ENCODE peak calls at places on chromosome 16, in six cellular contexts. M is fibroblast of mammary gland, X is mucosa of gallbladder, V is aorta, C is MCF 10A, E is NCI-H1694 treated with DMSO at 0.1 percent for 48 hours. O is an unnamed sample.

GRCh38 chr16:11224096-11224893 is 31.7 kb downstream of the SOCS1 start:
- DNase-seq in M (no peak), X (peak; percentile 61), V (peak; percentile 77), C (no peak), E (no peak), O (no peak)

GRCh38 chr16:86524029-86524428 is 13.7 kb downstream of the FOXF1 start:
- DNase-seq in M (no peak), X (no peak), V (no peak), C (no peak), E (no peak), O (no peak)

GRCh38 chr16:81460075-81460474 is 15.5 kb downstream of the CMIP start:
- DNase-seq in M (no peak), X (no peak), V (no peak), C (no peak), E (no peak), O (no peak)

GRCh38 chr16:57529324-57530103 is 6.9 kb downstream of the CCDC102A start:
- DNase-seq in M (no peak), X (no peak), V (no peak), C (no peak), E (no peak), O (peak; percentile 8)

GRCh38 chr16:78484509-78485058 is 385.1 kb downstream of the WWOX start:
- DNase-seq in M (no peak), X (no peak), V (no peak), C (no peak), E (no peak), O (no peak)

GRCh38 chr16:1137604-1138003 is 15.3 kb upstream of the CACNA1H start:
- DNase-seq in M (peak; percentile 72), X (peak; percentile 85), V (no peak), C (no peak), E (no peak), O (no peak)

GRCh38 chr16:75065149-75065807 is 51.3 kb downstream of the LDHD start:
- DNase-seq in M (no peak), X (no peak), V (no peak), C (no peak), E (no peak), O (no peak)

GRCh38 chr16:586645-587590 is 2.9 kb upstream of the RAB40C start:
- DNase-seq in M (no peak), X (no peak), V (no peak), C (no peak), E (no peak), O (no peak)

GRCh38 chr16:83933885-83934683 is 19.0 kb upstream of the OSGIN1 start:
- DNase-seq in M (peak; percentile 67), X (no peak), V (no peak), C (no peak), E (no peak), O (no peak)

GRCh38 chr16:27852681-27853080 is 210.8 kb downstream of the GSG1L start:
- DNase-seq in M (no peak), X (no peak), V (no peak), C (no peak), E (no peak), O (no peak)

GRCh38 chr16:9798474-9798873 is 383.8 kb downstream of the GRIN2A start:
- DNase-seq in M (no peak), X (no peak), V (no peak), C (no peak), E (no peak), O (no peak)

GRCh38 chr16:23174622-23175021 is 7.9 kb upstream of the SCNN1G start:
- DNase-seq in M (peak; percentile 10), X (no peak), V (no peak), C (peak; percentile 41), E (no peak), O (no peak)

GRCh38 chr16:4626396-4626795 is 1.8 kb downstream of the MGRN1 start:
- DNase-seq in M (no peak), X (no peak), V (no peak), C (no peak), E (no peak), O (no peak)

GRCh38 chr16:51113254-51114125 is 37.6 kb downstream of the SALL1 start:
- DNase-seq in M (no peak), X (no peak), V (no peak), C (no peak), E (no peak), O (no peak)

GRCh38 chr16:87297918-87298631 is 19.1 kb downstream of the C16orf95 start:
- DNase-seq in M (peak; percentile 21), X (peak; percentile 24), V (no peak), C (peak; percentile 39), E (no peak), O (peak; percentile 61)

GRCh38 chr16:70646260-70647241 is at the start of gene IL34:
- DNase-seq in M (peak; percentile 10), X (no peak), V (peak; percentile 59), C (no peak), E (no peak), O (no peak)

GRCh38 chr16:57618306-57619132 is 9.9 kb upstream of the ADGRG1 start:
- DNase-seq in M (no peak), X (no peak), V (peak; percentile 34), C (peak; percentile 84), E (no peak), O (no peak)

GRCh38 chr16:3292604-3293003 is 9.3 kb downstream of the ZNF263 start:
- DNase-seq in M (no peak), X (no peak), V (no peak), C (no peak), E (no peak), O (peak; percentile 62)

GRCh38 chr16:23694707-23695373 is 16.2 kb downstream of the PLK1 start:
- DNase-seq in M (peak; percentile 33), X (no peak), V (no peak), C (no peak), E (no peak), O (peak; percentile 41)

GRCh38 chr16:29839822-29840221 is 19.6 kb downstream of the MVP start:
- DNase-seq in M (no peak), X (no peak), V (no peak), C (no peak), E (no peak), O (no peak)

GRCh38 chr16:84496991-84497390 is 7.5 kb downstream of the MEAK7 start:
- DNase-seq in M (no peak), X (no peak), V (no peak), C (no peak), E (no peak), O (no peak)

GRCh38 chr16:81107506-81107905 is 11.3 kb upstream of the GCSH start:
- DNase-seq in M (no peak), X (no peak), V (no peak), C (no peak), E (no peak), O (no peak)